ENCODE peak calls at places on chromosomes 1 and 21, in seven cellular contexts. Z, W, I, T, E, C and S are unnamed samples.

GRCh38 chr1:151342562-151342961 is 4.5 kb downstream of the RFX5 start:
- DNase-seq in Z (no peak), W (no peak), I (no peak), T (no peak), E (no peak), C (no peak), S (no peak)

GRCh38 chr21:26833460-26833939 is 11.7 kb downstream of the ADAMTS1 start:
- DNase-seq in Z (peak; percentile 55), W (no peak), I (no peak), T (no peak), E (no peak), C (no peak), S (no peak)

GRCh38 chr1:243390315-243390875 is 134.6 kb downstream of the SDCCAG8 start:
- DNase-seq in Z (no peak), W (no peak), I (no peak), T (no peak), E (no peak), C (no peak), S (no peak)

GRCh38 chr1:45340816-45341215 is 576 bp upstream of the MUTYH start:
- DNase-seq in Z (peak; percentile 25), W (no peak), I (peak; percentile 26), T (no peak), E (no peak), C (no peak), S (no peak)

GRCh38 chr1:203518541-203518940 is 24.6 kb downstream of the OPTC start:
- DNase-seq in Z (no peak), W (no peak), I (no peak), T (no peak), E (no peak), C (no peak), S (no peak)

GRCh38 chr1:231827337-231828105 is 200.9 kb downstream of the DISC1 start:
- DNase-seq in Z (peak; percentile 86), W (no peak), I (no peak), T (no peak), E (peak; percentile 98), C (no peak), S (no peak)

GRCh38 chr21:44578371-44579055 is 1.9 kb downstream of the KRTAP10-5 start:
- DNase-seq in Z (no peak), W (no peak), I (no peak), T (no peak), E (no peak), C (no peak), S (no peak)

GRCh38 chr1:28139033-28139712 is 37.3 kb downstream of the PTAFR start:
- DNase-seq in Z (peak; percentile 65), W (no peak), I (no peak), T (no peak), E (no peak), C (no peak), S (no peak)

GRCh38 chr1:21175324-21175669 is 1.4 kb downstream of the EIF4G3 start:
- DNase-seq in Z (peak; percentile 42), W (peak; percentile 19), I (peak; percentile 14), T (peak; percentile 67), E (peak; percentile 11), C (no peak), S (no peak)

GRCh38 chr1:194959795-194960194 is 1648.4 kb downstream of the KCNT2 start:
- DNase-seq in Z (no peak), W (no peak), I (no peak), T (no peak), E (no peak), C (no peak), S (no peak)

GRCh38 chr1:15322648-15323350 is 75.8 kb downstream of the FHAD1 start:
- DNase-seq in Z (peak; percentile 44), W (no peak), I (no peak), T (peak; percentile 36), E (peak; percentile 64), C (no peak), S (no peak)

GRCh38 chr1:160675641-160676410 is 29.0 kb upstream of the SLAMF1 start:
- DNase-seq in Z (peak; percentile 74), W (peak; percentile 58), I (peak; percentile 79), T (peak; percentile 78), E (peak; percentile 67), C (peak; percentile 67), S (no peak)

GRCh38 chr21:36135391-36136094 is 664 bp downstream of the CBR3 start:
- DNase-seq in Z (peak; percentile 81), W (peak; percentile 38), I (peak; percentile 49), T (peak; percentile 83), E (peak; percentile 80), C (peak; percentile 85), S (no peak)

GRCh38 chr1:53340660-53341520 is 13.0 kb upstream of the LRP8 start:
- DNase-seq in Z (no peak), W (no peak), I (peak; percentile 46), T (no peak), E (peak; percentile 14), C (no peak), S (no peak)

GRCh38 chr1:53690411-53690810 is 48.6 kb downstream of the GLIS1 start:
- DNase-seq in Z (no peak), W (no peak), I (no peak), T (no peak), E (no peak), C (no peak), S (no peak)

GRCh38 chr1:156602557-156602993 is 1.3 kb upstream of the GPATCH4 start:
- DNase-seq in Z (peak; percentile 63), W (no peak), I (no peak), T (no peak), E (no peak), C (no peak), S (no peak)

GRCh38 chr1:42937141-42937696 is 21.4 kb downstream of the SLC2A1 start:
- DNase-seq in Z (peak; percentile 97), W (no peak), I (no peak), T (no peak), E (peak; percentile 56), C (no peak), S (no peak)

GRCh38 chr1:222582099-222582774 is 7.5 kb downstream of the TAF1A start:
- DNase-seq in Z (peak; percentile 47), W (no peak), I (no peak), T (no peak), E (peak; percentile 89), C (no peak), S (no peak)

GRCh38 chr1:203410117-203410900 is 59.4 kb upstream of the FMOD start:
- DNase-seq in Z (no peak), W (no peak), I (no peak), T (no peak), E (no peak), C (no peak), S (no peak)

GRCh38 chr1:240000634-240001033 is 91.0 kb upstream of the FMN2 start:
- DNase-seq in Z (peak; percentile 94), W (no peak), I (no peak), T (no peak), E (peak; percentile 74), C (no peak), S (no peak)

GRCh38 chr1:5597171-5597864 is 394.9 kb downstream of the NPHP4 start:
- DNase-seq in Z (no peak), W (no peak), I (no peak), T (no peak), E (no peak), C (no peak), S (no peak)

GRCh38 chr1:205417884-205418283 is 4.0 kb downstream of the LEMD1 start:
- DNase-seq in Z (no peak), W (no peak), I (no peak), T (no peak), E (no peak), C (no peak), S (no peak)

GRCh38 chr1:229336345-229336744 is 6.5 kb downstream of the CCSAP start:
- DNase-seq in Z (no peak), W (no peak), I (no peak), T (no peak), E (no peak), C (no peak), S (no peak)

GRCh38 chr1:25758466-25759070 is 41.4 kb upstream of the SELENON start:
- DNase-seq in Z (no peak), W (no peak), I (no peak), T (no peak), E (no peak), C (no peak), S (no peak)

GRCh38 chr1:19064906-19065450 is 108.5 kb upstream of the IFFO2 start:
- DNase-seq in Z (no peak), W (no peak), I (no peak), T (no peak), E (no peak), C (no peak), S (no peak)

GRCh38 chr1:228860911-228861829 is 125.9 kb downstream of the RHOU start:
- DNase-seq in Z (peak; percentile 88), W (no peak), I (peak; percentile 12), T (no peak), E (peak; percentile 99), C (no peak), S (no peak)

GRCh38 chr1:234997201-234998173 is 131.2 kb downstream of the TOMM20 start:
- DNase-seq in Z (peak; percentile 100), W (no peak), I (no peak), T (peak; percentile 99), E (peak; percentile 100), C (no peak), S (no peak)

GRCh38 chr1:84174051-84174556 is 30.0 kb downstream of the PRKACB start:
- DNase-seq in Z (peak; percentile 46), W (no peak), I (no peak), T (no peak), E (peak; percentile 66), C (peak; percentile 61), S (peak; percentile 7)

GRCh38 chr1:7526196-7526866 is 244.8 kb upstream of the VAMP3 start:
- DNase-seq in Z (peak; percentile 35), W (no peak), I (no peak), T (no peak), E (no peak), C (no peak), S (no peak)